ENCODE peak calls at places on chromosome 1, in six cellular contexts. One of them, this sample, is unnamed.

GRCh38 chr1:234185438-234185837 is 187.8 kb upstream of the COA6 start:
- DNase-seq in RCC 7860: no peak
- DNase-seq in H9: no peak
- DNase-seq in kidney epithelial cell: no peak
- DNase-seq in BE2C: no peak
- DNase-seq in ecto neural progenitor cell: no peak
- DNase-seq in this sample: no peak

GRCh38 chr1:111605553-111605952 is 14.0 kb upstream of the RAP1A start:
- DNase-seq in RCC 7860: no peak
- DNase-seq in H9: no peak
- DNase-seq in kidney epithelial cell: no peak
- DNase-seq in BE2C: no peak
- DNase-seq in ecto neural progenitor cell: no peak
- DNase-seq in this sample: peak; percentile 59

GRCh38 chr1:87243573-87243972 is 85.1 kb upstream of the LMO4 start:
- DNase-seq in RCC 7860: peak; percentile 10
- DNase-seq in H9: no peak
- DNase-seq in kidney epithelial cell: no peak
- DNase-seq in BE2C: no peak
- DNase-seq in ecto neural progenitor cell: no peak
- DNase-seq in this sample: peak; percentile 39

GRCh38 chr1:219988387-219988786 is 57.9 kb downstream of the EPRS1 start:
- DNase-seq in RCC 7860: no peak
- DNase-seq in H9: no peak
- DNase-seq in kidney epithelial cell: no peak
- DNase-seq in BE2C: no peak
- DNase-seq in ecto neural progenitor cell: no peak
- DNase-seq in this sample: no peak

GRCh38 chr1:201740609-201741231 is 88.2 kb upstream of the IPO9 start:
- DNase-seq in RCC 7860: no peak
- DNase-seq in H9: no peak
- DNase-seq in kidney epithelial cell: no peak
- DNase-seq in BE2C: no peak
- DNase-seq in ecto neural progenitor cell: no peak
- DNase-seq in this sample: no peak

GRCh38 chr1:6783221-6783620 is 2.0 kb upstream of the CAMTA1 start:
- DNase-seq in RCC 7860: no peak
- DNase-seq in H9: no peak
- DNase-seq in kidney epithelial cell: no peak
- DNase-seq in BE2C: no peak
- DNase-seq in ecto neural progenitor cell: no peak
- DNase-seq in this sample: no peak

GRCh38 chr1:43990271-43991199 is 864 bp upstream of the CCDC24 start:
- DNase-seq in RCC 7860: no peak
- DNase-seq in H9: no peak
- DNase-seq in kidney epithelial cell: no peak
- DNase-seq in BE2C: no peak
- DNase-seq in ecto neural progenitor cell: no peak
- DNase-seq in this sample: no peak

GRCh38 chr1:150259758-150260669 is 2.4 kb downstream of the CA14 start:
- DNase-seq in RCC 7860: no peak
- DNase-seq in H9: peak; percentile 91
- DNase-seq in kidney epithelial cell: no peak
- DNase-seq in BE2C: no peak
- DNase-seq in ecto neural progenitor cell: peak; percentile 84
- DNase-seq in this sample: no peak

GRCh38 chr1:238257018-238257417 is 366.3 kb upstream of the ZP4 start:
- DNase-seq in RCC 7860: no peak
- DNase-seq in H9: no peak
- DNase-seq in kidney epithelial cell: no peak
- DNase-seq in BE2C: no peak
- DNase-seq in ecto neural progenitor cell: no peak
- DNase-seq in this sample: no peak

GRCh38 chr1:145918992-145919939 is 749 bp upstream of the PEX11B start:
- DNase-seq in RCC 7860: peak; percentile 78
- DNase-seq in H9: peak; percentile 64
- DNase-seq in kidney epithelial cell: peak; percentile 25
- DNase-seq in BE2C: peak; percentile 39
- DNase-seq in ecto neural progenitor cell: peak; percentile 66
- DNase-seq in this sample: peak; percentile 48